ENCODE peak calls at places on chromosomes 7 and 10, in four cellular contexts. S, W, B and I are unnamed samples.

GRCh38 chr10:110852255-110852896 is 19.4 kb upstream of the PDCD4 start:
- DNase-seq in S (no peak), B (no peak), W (no peak), I (no peak)

GRCh38 chr7:16817536-16817935 is 12.7 kb upstream of the AGR2 start:
- DNase-seq in W (no peak), S (peak; percentile 15), B (peak; percentile 42), I (no peak)

GRCh38 chr7:113087278-113087998 is 811 bp upstream of the GPR85 start:
- DNase-seq in B (peak; percentile 85), S (peak; percentile 78), W (no peak), I (peak; percentile 45)

GRCh38 chr7:93150200-93150835 is 2.1 kb upstream of the SAMD9L start:
- DNase-seq in S (no peak), W (no peak), B (no peak), I (no peak)

GRCh38 chr10:36547965-36548364 is 577.4 kb upstream of the ANKRD30A start:
- DNase-seq in S (no peak), B (no peak), W (no peak), I (no peak)

GRCh38 chr7:139658919-139659675 is 118.7 kb downstream of the HIPK2 start:
- DNase-seq in W (no peak), B (no peak), S (no peak), I (peak; percentile 50)

GRCh38 chr7:52168085-52168484 is 851.5 kb upstream of the COBL start:
- DNase-seq in B (no peak), W (peak; percentile 1), S (no peak), I (peak; percentile 7)

GRCh38 chr10:4352566-4352961 is 473.4 kb upstream of the AKR1E2 start:
- DNase-seq in W (no peak), S (peak; percentile 82), B (no peak), I (no peak)

GRCh38 chr7:8389898-8390642 is 43.3 kb upstream of the NXPH1 start:
- DNase-seq in B (peak; percentile 44), W (no peak), S (no peak), I (peak; percentile 43)

GRCh38 chr7:140656548-140657515 is 15.9 kb upstream of the ADCK2 start:
- DNase-seq in S (peak; percentile 80), W (peak; percentile 54), B (no peak), I (no peak)

GRCh38 chr10:35304649-35305048 is 31.7 kb upstream of the CCNY start:
- DNase-seq in W (peak; percentile 7), S (no peak), B (peak; percentile 36), I (no peak)

GRCh38 chr7:134857958-134858357 is 78.5 kb downstream of the CALD1 start:
- DNase-seq in B (no peak), S (no peak), W (no peak), I (no peak)

GRCh38 chr10:114279886-114280644 is 41.0 kb downstream of the VWA2 start:
- DNase-seq in W (no peak), B (no peak), S (no peak), I (no peak)

GRCh38 chr7:14507617-14508016 is 394.9 kb downstream of the DGKB start:
- DNase-seq in W (no peak), B (peak; percentile 8), S (peak; percentile 41), I (peak; percentile 32)

GRCh38 chr7:120997902-120998301 is 9.4 kb downstream of the CPED1 start:
- DNase-seq in B (no peak), S (no peak), W (no peak), I (no peak)

GRCh38 chr7:13111230-13111629 is 423.8 kb downstream of the ARL4A start:
- DNase-seq in S (no peak), W (no peak), B (no peak), I (no peak)

GRCh38 chr10:97332586-97333350 is 1.8 kb downstream of the FRAT2 start:
- DNase-seq in S (peak; percentile 83), W (no peak), B (peak; percentile 62), I (peak; percentile 58)

GRCh38 chr10:62038609-62039190 is 137.2 kb downstream of the ARID5B start:
- DNase-seq in W (peak; percentile 85), S (peak; percentile 87), B (peak; percentile 93), I (peak; percentile 68)

GRCh38 chr10:58241346-58241745 is 26.3 kb downstream of the IPMK start:
- DNase-seq in W (no peak), B (no peak), S (peak; percentile 35), I (no peak)

GRCh38 chr10:131694963-131695813 is 205.6 kb upstream of the PPP2R2D start:
- DNase-seq in S (no peak), B (no peak), W (no peak), I (no peak)

GRCh38 chr7:5699951-5700384 is 81.5 kb downstream of the RNF216 start:
- DNase-seq in S (no peak), W (peak; percentile 25), B (no peak), I (no peak)

GRCh38 chr7:127391591-127392181 is 822 bp downstream of the ZNF800 start:
- DNase-seq in B (peak; percentile 47), S (peak; percentile 40), W (peak; percentile 69), I (peak; percentile 39)

GRCh38 chr7:129489491-129489890 is 12.8 kb upstream of the SMKR1 start:
- DNase-seq in S (peak; percentile 97), W (no peak), B (no peak), I (no peak)

GRCh38 chr7:57579454-57579853 is 129.5 kb downstream of the ZNF716 start:
- DNase-seq in W (no peak), B (no peak), S (no peak), I (no peak)

GRCh38 chr10:15642095-15642494 is 77.6 kb downstream of the ITGA8 start:
- DNase-seq in S (peak; percentile 35), W (no peak), B (peak; percentile 12), I (no peak)

GRCh38 chr10:96842896-96843723 is 11.0 kb downstream of the LCOR start:
- DNase-seq in S (peak; percentile 14), W (no peak), B (no peak), I (no peak)

GRCh38 chr7:133102276-133103060 is 20.6 kb upstream of the CHCHD3 start:
- DNase-seq in W (no peak), B (no peak), S (no peak), I (no peak)

GRCh38 chr7:27872281-27873005 is 132.5 kb downstream of the TAX1BP1 start:
- DNase-seq in B (no peak), W (no peak), S (peak; percentile 7), I (no peak)

DNA sequence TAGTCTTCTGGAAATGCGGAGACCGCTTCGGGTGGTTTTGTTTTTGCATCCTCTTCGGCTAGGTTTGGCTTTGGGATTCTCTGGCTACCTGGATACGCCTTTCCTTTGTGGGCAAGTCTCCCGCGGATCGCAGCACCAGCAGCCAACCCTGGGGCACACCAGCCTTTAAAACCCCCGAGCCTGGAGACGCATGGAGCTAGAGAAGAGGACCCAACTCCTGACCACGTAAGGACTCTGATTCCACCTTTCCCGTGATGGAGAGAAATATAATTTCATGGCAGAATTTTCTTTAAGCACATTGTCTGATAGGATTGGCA is 535.4 kb upstream of the GALNT17 start:
- DNase-seq in W (no peak), S (no peak), B (no peak), I (no peak)
- H3K4me3 ChIP-seq in W (no peak overlapping the region), S (peak overlapping the region; percentile 29), B (no peak overlapping the region), I (no peak overlapping the region)

GRCh38 chr10:79178070-79178576 is 109.4 kb downstream of the ZMIZ1 start:
- DNase-seq in S (no peak), W (no peak), B (no peak), I (no peak)

GRCh38 chr10:79178614-79179403 is 110.0 kb downstream of the ZMIZ1 start:
- DNase-seq in B (peak; percentile 30), S (peak; percentile 91), W (no peak), I (peak; percentile 74)

GRCh38 chr10:79181227-79181626 is 112.5 kb downstream of the ZMIZ1 start:
- DNase-seq in W (no peak), S (no peak), B (no peak), I (no peak)

GRCh38 chr10:79180619-79181221 is 112.0 kb downstream of the ZMIZ1 start:
- DNase-seq in B (no peak), W (no peak), S (no peak), I (no peak)

GRCh38 chr10:79179404-79180309 is 110.9 kb downstream of the ZMIZ1 start:
- DNase-seq in W (peak; percentile 31), S (no peak), B (peak; percentile 45), I (no peak)
- H3K4me1 ChIP-seq in W (peaks cover 24% of the 10 kb centered on the region), S (peaks cover 83% of the 10 kb centered on the region), B (peaks cover 16% of the 10 kb centered on the region), I (peaks cover 95% of the 10 kb centered on the region)

DNA sequence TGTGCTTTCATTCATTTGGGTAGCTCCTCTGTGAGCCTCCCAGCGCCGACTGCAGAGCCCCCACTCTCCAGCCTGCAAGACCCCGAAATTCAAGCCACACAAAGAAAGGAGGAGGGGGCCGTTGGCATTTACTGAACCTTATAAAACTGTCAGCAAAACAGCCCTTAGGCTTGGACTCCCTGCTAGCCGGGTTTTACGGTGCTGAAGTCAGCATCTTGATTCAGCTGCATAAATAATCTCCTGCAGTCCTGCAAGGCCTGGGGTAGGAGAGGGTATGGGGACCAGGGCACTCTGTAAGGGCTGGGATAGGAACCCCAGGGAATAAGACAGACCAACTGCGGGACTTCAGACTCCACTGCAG is 158.4 kb upstream of the PRKCQ start:
- DNase-seq in W (no peak), S (no peak), B (peak; percentile 30), I (no peak)
- H3K4me3 ChIP-seq in W (no peak overlapping the region), S (no peak overlapping the region), B (peak overlapping the region; percentile 12), I (no peak overlapping the region)

DNA sequence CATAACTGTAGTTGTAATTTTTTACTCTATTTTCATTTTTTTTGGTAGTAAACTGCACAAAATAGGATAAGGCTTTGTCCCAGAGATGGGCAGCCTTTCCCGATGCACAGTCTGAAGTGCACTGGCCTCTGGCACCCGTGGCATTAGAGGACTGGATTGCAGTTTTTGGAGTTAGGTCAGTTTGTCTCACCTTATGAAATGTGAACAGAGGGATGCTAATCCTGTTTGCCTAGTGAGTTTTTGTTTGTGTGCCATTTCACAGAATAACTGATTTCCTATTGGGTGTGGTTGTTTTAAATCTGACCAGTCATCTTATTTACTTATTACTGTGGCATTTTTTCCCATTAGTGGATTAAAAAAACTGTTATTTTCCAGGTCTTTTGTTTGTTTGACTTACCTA is 109.5 kb upstream of the GATA3 start:
- DNase-seq in S (no peak), B (no peak), W (no peak), I (no peak)
- H3K4me1 ChIP-seq in S (no peaks in the 10 kb centered on the region), B (peaks cover 24% of the 10 kb centered on the region), W (no peaks in the 10 kb centered on the region), I (peaks cover 2% of the 10 kb centered on the region)

DNA sequence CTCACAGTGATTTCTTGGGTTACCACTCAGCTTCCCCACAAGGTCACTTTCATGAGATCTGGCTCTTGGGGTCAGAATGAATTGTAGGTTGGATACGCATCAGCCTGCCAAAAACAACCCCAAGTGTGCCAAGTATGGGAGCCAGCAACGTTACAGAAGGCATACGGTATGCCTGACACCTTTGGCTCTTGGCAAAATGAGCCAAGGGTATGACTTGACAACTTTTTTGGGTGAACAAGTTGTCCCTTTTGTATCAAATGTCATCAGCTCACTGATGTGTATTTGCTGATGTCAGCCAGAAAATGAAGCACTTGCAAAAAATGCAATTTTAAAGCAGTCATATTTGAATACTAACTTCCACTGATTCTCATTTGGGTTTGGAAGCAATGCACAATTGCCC is 168.4 kb downstream of the CACNB2 start:
- DNase-seq in W (no peak), B (no peak), S (no peak), I (no peak)
- H3K4me3 ChIP-seq in W (no peak overlapping the region), B (no peak overlapping the region), S (no peak overlapping the region), I (no peak overlapping the region)